ENCODE peak calls at places on chromosomes 6 and 20, in ten cellular contexts. One of them, this sample, is unnamed.
A peak's percentile ranks its signal among the peaks of the same experiment; 100 is the strongest.

GRCh38 chr6:100228437-100229424 is 234.7 kb upstream of the MCHR2 start:
- DNase-seq in IMR-90: peak; percentile 71
- DNase-seq in suprapubic skin: peak; percentile 69
- DNase-seq in uterus: no peak
- DNase-seq in endothelial cell of umbilical vein: peak; percentile 86
- DNase-seq in body of pancreas: peak; percentile 76
- DNase-seq in Peyer's patch: peak; percentile 69
- DNase-seq in prostate gland: peak; percentile 43
- DNase-seq in GM12878: peak; percentile 37
- DNase-seq in stomach: peak; percentile 75
- DNase-seq in this sample: peak; percentile 81

GRCh38 chr20:19773471-19773870 is 15.4 kb downstream of the RIN2 start:
- DNase-seq in GM12878: no peak
- DNase-seq in Peyer's patch: no peak
- DNase-seq in uterus: no peak
- DNase-seq in prostate gland: no peak
- DNase-seq in stomach: no peak
- DNase-seq in suprapubic skin: no peak
- DNase-seq in IMR-90: no peak
- DNase-seq in endothelial cell of umbilical vein: no peak
- DNase-seq in body of pancreas: no peak
- DNase-seq in this sample: no peak

GRCh38 chr20:52219441-52219840 is 27.9 kb upstream of the ZFP64 start:
- DNase-seq in IMR-90: peak; percentile 2
- DNase-seq in uterus: no peak
- DNase-seq in stomach: peak; percentile 31
- DNase-seq in endothelial cell of umbilical vein: no peak
- DNase-seq in suprapubic skin: no peak
- DNase-seq in prostate gland: no peak
- DNase-seq in GM12878: no peak
- DNase-seq in Peyer's patch: no peak
- DNase-seq in body of pancreas: no peak
- DNase-seq in this sample: no peak

GRCh38 chr6:25777856-25778649 is 23.5 kb downstream of the SLC17A4 start:
- DNase-seq in IMR-90: no peak
- DNase-seq in body of pancreas: no peak
- DNase-seq in endothelial cell of umbilical vein: no peak
- DNase-seq in stomach: no peak
- DNase-seq in uterus: no peak
- DNase-seq in GM12878: no peak
- DNase-seq in Peyer's patch: no peak
- DNase-seq in prostate gland: no peak
- DNase-seq in suprapubic skin: no peak
- DNase-seq in this sample: no peak

GRCh38 chr6:152529364-152529763 is 107.8 kb downstream of the SYNE1 start:
- DNase-seq in uterus: no peak
- DNase-seq in suprapubic skin: no peak
- DNase-seq in stomach: no peak
- DNase-seq in GM12878: no peak
- DNase-seq in IMR-90: peak; percentile 66
- DNase-seq in Peyer's patch: no peak
- DNase-seq in body of pancreas: no peak
- DNase-seq in endothelial cell of umbilical vein: no peak
- DNase-seq in prostate gland: no peak
- DNase-seq in this sample: no peak

GRCh38 chr6:130365166-130366010 is 429 bp upstream of the TMEM200A start:
- DNase-seq in IMR-90: peak; percentile 70
- DNase-seq in suprapubic skin: peak; percentile 80
- DNase-seq in stomach: peak; percentile 62
- DNase-seq in endothelial cell of umbilical vein: peak; percentile 38
- DNase-seq in prostate gland: no peak
- DNase-seq in body of pancreas: peak; percentile 68
- DNase-seq in uterus: peak; percentile 80
- DNase-seq in Peyer's patch: peak; percentile 74
- DNase-seq in GM12878: no peak
- DNase-seq in this sample: no peak

GRCh38 chr20:37358366-37359150 is 12.6 kb downstream of the SRC start:
- DNase-seq in endothelial cell of umbilical vein: no peak
- DNase-seq in stomach: peak; percentile 57
- DNase-seq in body of pancreas: no peak
- DNase-seq in uterus: no peak
- DNase-seq in GM12878: no peak
- DNase-seq in Peyer's patch: peak; percentile 53
- DNase-seq in IMR-90: no peak
- DNase-seq in suprapubic skin: no peak
- DNase-seq in prostate gland: peak; percentile 91
- DNase-seq in this sample: no peak

GRCh38 chr6:43009124-43009523 is 4.6 kb downstream of the MEA1 start:
- DNase-seq in GM12878: no peak
- DNase-seq in suprapubic skin: no peak
- DNase-seq in Peyer's patch: no peak
- DNase-seq in stomach: peak; percentile 34
- DNase-seq in endothelial cell of umbilical vein: peak; percentile 49
- DNase-seq in prostate gland: peak; percentile 19
- DNase-seq in uterus: no peak
- DNase-seq in IMR-90: peak; percentile 27
- DNase-seq in body of pancreas: peak; percentile 46
- DNase-seq in this sample: no peak

GRCh38 chr6:134636221-134636830 is 313.6 kb downstream of the ALDH8A1 start:
- DNase-seq in Peyer's patch: no peak
- DNase-seq in GM12878: peak; percentile 30
- DNase-seq in IMR-90: peak; percentile 39
- DNase-seq in body of pancreas: no peak
- DNase-seq in prostate gland: no peak
- DNase-seq in uterus: no peak
- DNase-seq in suprapubic skin: no peak
- DNase-seq in stomach: no peak
- DNase-seq in endothelial cell of umbilical vein: no peak
- DNase-seq in this sample: no peak

GRCh38 chr6:120871416-120872261 is 462.6 kb downstream of the TBC1D32 start:
- DNase-seq in suprapubic skin: no peak
- DNase-seq in endothelial cell of umbilical vein: no peak
- DNase-seq in GM12878: no peak
- DNase-seq in Peyer's patch: peak; percentile 31
- DNase-seq in stomach: no peak
- DNase-seq in uterus: no peak
- DNase-seq in IMR-90: no peak
- DNase-seq in prostate gland: no peak
- DNase-seq in body of pancreas: no peak
- DNase-seq in this sample: no peak

GRCh38 chr20:20012517-20012916 is 4.6 kb upstream of the NAA20 start:
- DNase-seq in IMR-90: no peak
- DNase-seq in GM12878: no peak
- DNase-seq in body of pancreas: no peak
- DNase-seq in Peyer's patch: no peak
- DNase-seq in endothelial cell of umbilical vein: no peak
- DNase-seq in prostate gland: no peak
- DNase-seq in stomach: no peak
- DNase-seq in uterus: no peak
- DNase-seq in suprapubic skin: no peak
- DNase-seq in this sample: no peak

GRCh38 chr20:64069614-64070243 is 6.7 kb downstream of the TCEA2 start:
- DNase-seq in IMR-90: no peak
- DNase-seq in suprapubic skin: no peak
- DNase-seq in uterus: no peak
- DNase-seq in Peyer's patch: no peak
- DNase-seq in stomach: peak; percentile 48
- DNase-seq in prostate gland: no peak
- DNase-seq in endothelial cell of umbilical vein: peak; percentile 29
- DNase-seq in GM12878: no peak
- DNase-seq in body of pancreas: peak; percentile 58
- DNase-seq in this sample: no peak

GRCh38 chr6:10720229-10720959 is 2.5 kb upstream of the TMEM14C start:
- DNase-seq in stomach: peak; percentile 36
- DNase-seq in body of pancreas: peak; percentile 49
- DNase-seq in Peyer's patch: peak; percentile 76
- DNase-seq in GM12878: no peak
- DNase-seq in prostate gland: no peak
- DNase-seq in uterus: peak; percentile 18
- DNase-seq in IMR-90: peak; percentile 17
- DNase-seq in suprapubic skin: no peak
- DNase-seq in endothelial cell of umbilical vein: peak; percentile 54
- DNase-seq in this sample: peak; percentile 77

GRCh38 chr6:288861-289260 is 3.4 kb upstream of the DUSP22 start:
- DNase-seq in GM12878: no peak
- DNase-seq in prostate gland: no peak
- DNase-seq in uterus: no peak
- DNase-seq in endothelial cell of umbilical vein: no peak
- DNase-seq in body of pancreas: no peak
- DNase-seq in Peyer's patch: no peak
- DNase-seq in suprapubic skin: no peak
- DNase-seq in stomach: no peak
- DNase-seq in IMR-90: no peak
- DNase-seq in this sample: no peak

GRCh38 chr6:73290435-73290834 is 27.4 kb upstream of the KHDC1 start:
- DNase-seq in IMR-90: peak; percentile 58
- DNase-seq in prostate gland: no peak
- DNase-seq in suprapubic skin: no peak
- DNase-seq in GM12878: no peak
- DNase-seq in endothelial cell of umbilical vein: peak; percentile 61
- DNase-seq in uterus: no peak
- DNase-seq in Peyer's patch: no peak
- DNase-seq in stomach: no peak
- DNase-seq in body of pancreas: no peak
- DNase-seq in this sample: no peak

GRCh38 chr6:127923135-127923534 is 22.3 kb upstream of the THEMIS start:
- DNase-seq in uterus: no peak
- DNase-seq in Peyer's patch: no peak
- DNase-seq in GM12878: no peak
- DNase-seq in IMR-90: no peak
- DNase-seq in stomach: no peak
- DNase-seq in endothelial cell of umbilical vein: no peak
- DNase-seq in prostate gland: no peak
- DNase-seq in suprapubic skin: no peak
- DNase-seq in body of pancreas: no peak
- DNase-seq in this sample: no peak
- H3K4me1 ChIP-seq in uterus: no peaks in the 10 kb centered on the region
- H3K4me1 ChIP-seq in Peyer's patch: no peaks in the 10 kb centered on the region
- H3K4me1 ChIP-seq in GM12878: no peaks in the 10 kb centered on the region
- H3K4me1 ChIP-seq in IMR-90: no peaks in the 10 kb centered on the region
- H3K4me1 ChIP-seq in stomach: no peaks in the 10 kb centered on the region
- H3K4me1 ChIP-seq in endothelial cell of umbilical vein: no peaks in the 10 kb centered on the region
- H3K4me1 ChIP-seq in prostate gland: no peaks in the 10 kb centered on the region
- H3K4me1 ChIP-seq in suprapubic skin: no peaks in the 10 kb centered on the region
- H3K4me1 ChIP-seq in body of pancreas: no peaks in the 10 kb centered on the region
- H3K4me1 ChIP-seq in this sample: no peaks in the 10 kb centered on the region

GRCh38 chr6:14210663-14211595 is 93.4 kb downstream of the CD83 start:
- DNase-seq in GM12878: peak; percentile 48
- DNase-seq in endothelial cell of umbilical vein: peak; percentile 88
- DNase-seq in stomach: peak; percentile 96
- DNase-seq in IMR-90: peak; percentile 90
- DNase-seq in suprapubic skin: peak; percentile 95
- DNase-seq in Peyer's patch: peak; percentile 97
- DNase-seq in prostate gland: peak; percentile 93
- DNase-seq in uterus: peak; percentile 87
- DNase-seq in body of pancreas: peak; percentile 96
- DNase-seq in this sample: peak; percentile 96
- TF ChIP-seq POLR2A in GM12878: peak; percentile 78
- TF ChIP-seq POLR2A in endothelial cell of umbilical vein: no peak
- TF ChIP-seq POLR2A in stomach: no peak
- TF ChIP-seq POLR2A in IMR-90: peak; percentile 75
- TF ChIP-seq POLR2A in suprapubic skin: no peak
- TF ChIP-seq POLR2A in Peyer's patch: peak; percentile 58
- TF ChIP-seq POLR2A in prostate gland: peak; percentile 21
- TF ChIP-seq POLR2A in uterus: no peak
- TF ChIP-seq POLR2A in body of pancreas: no peak
- TF ChIP-seq POLR2A in this sample: peak; percentile 42

DNA sequence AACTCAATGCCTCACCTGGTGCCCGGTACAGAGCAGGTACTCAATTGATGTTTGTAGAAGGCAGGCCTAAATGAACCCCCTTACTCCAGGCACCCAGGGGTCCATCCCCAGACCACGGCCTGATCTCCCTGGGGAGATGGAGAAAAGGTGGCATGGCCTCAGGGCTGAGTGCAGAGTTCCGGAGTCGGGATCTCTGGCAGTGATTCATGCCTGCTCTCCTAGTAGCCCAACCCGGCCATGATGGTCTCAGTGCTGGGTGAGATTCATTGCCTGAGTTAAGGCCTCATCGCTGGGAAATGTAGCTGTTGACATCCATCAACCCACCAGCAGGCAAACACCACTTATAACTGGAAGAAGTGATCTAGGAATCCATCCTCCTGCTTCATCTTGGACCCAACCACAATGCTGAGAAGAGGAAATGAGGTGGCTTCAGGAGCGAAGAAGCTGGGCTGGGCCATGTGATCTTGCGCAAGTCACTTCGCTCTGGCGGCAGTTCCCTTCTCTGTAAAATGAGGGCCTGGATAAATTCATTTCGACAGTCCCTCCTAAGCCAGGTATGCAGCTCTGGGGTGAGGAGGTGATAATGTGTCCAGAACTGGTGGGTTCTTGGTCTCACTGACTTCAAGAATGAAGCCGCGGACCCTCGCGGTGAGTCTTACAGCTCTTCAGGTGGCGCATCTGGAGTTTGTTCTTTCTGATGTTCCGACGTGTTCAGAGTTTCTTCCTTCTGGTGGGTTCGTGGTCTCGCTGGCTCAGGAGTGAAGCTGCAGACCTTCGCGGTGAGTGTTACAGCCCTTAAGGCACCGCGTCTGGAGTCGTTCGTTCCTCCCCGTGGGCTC is 24.7 kb downstream of the ETV7 start:
- DNase-seq in uterus: no peak
- DNase-seq in prostate gland: no peak
- DNase-seq in suprapubic skin: no peak
- DNase-seq in body of pancreas: no peak
- DNase-seq in stomach: no peak
- DNase-seq in GM12878: no peak
- DNase-seq in Peyer's patch: no peak
- DNase-seq in endothelial cell of umbilical vein: no peak
- DNase-seq in IMR-90: no peak
- DNase-seq in this sample: no peak
- H3K4me1 ChIP-seq in uterus: no peaks in the 10 kb centered on the region
- H3K4me1 ChIP-seq in prostate gland: no peaks in the 10 kb centered on the region
- H3K4me1 ChIP-seq in suprapubic skin: peaks cover 12% of the 10 kb centered on the region
- H3K4me1 ChIP-seq in body of pancreas: peaks cover 36% of the 10 kb centered on the region
- H3K4me1 ChIP-seq in stomach: peaks cover 13% of the 10 kb centered on the region
- H3K4me1 ChIP-seq in GM12878: peaks cover 50% of the 10 kb centered on the region
- H3K4me1 ChIP-seq in Peyer's patch: no peaks in the 10 kb centered on the region
- H3K4me1 ChIP-seq in endothelial cell of umbilical vein: peaks cover 17% of the 10 kb centered on the region
- H3K4me1 ChIP-seq in IMR-90: peaks cover 7% of the 10 kb centered on the region
- H3K4me1 ChIP-seq in this sample: no peaks in the 10 kb centered on the region

DNA sequence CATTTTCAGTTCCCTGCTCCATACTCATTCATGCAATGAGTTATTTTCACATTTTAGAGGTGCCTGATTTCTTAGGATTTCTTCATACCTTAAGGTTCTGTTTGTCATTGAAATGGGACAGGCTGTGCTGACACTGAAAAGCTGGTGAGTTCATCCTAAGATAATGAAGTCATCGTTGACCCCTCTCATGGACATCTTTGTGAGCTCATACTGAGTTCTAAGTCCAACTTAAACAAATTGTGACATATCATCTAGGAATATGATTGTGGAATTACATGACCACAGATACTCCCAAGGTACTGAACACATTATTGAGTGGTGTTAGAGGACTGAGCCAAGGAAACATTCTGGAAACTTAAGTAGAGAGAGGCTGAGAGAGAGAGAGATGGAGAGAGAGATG is 224.8 kb upstream of the JAG1 start:
- DNase-seq in GM12878: no peak
- DNase-seq in stomach: no peak
- DNase-seq in uterus: no peak
- DNase-seq in suprapubic skin: no peak
- DNase-seq in IMR-90: peak; percentile 83
- DNase-seq in body of pancreas: no peak
- DNase-seq in Peyer's patch: no peak
- DNase-seq in prostate gland: no peak
- DNase-seq in endothelial cell of umbilical vein: no peak
- DNase-seq in this sample: no peak
- TF ChIP-seq POLR2A in GM12878: no peak
- TF ChIP-seq POLR2A in stomach: no peak
- TF ChIP-seq POLR2A in uterus: no peak
- TF ChIP-seq POLR2A in suprapubic skin: no peak
- TF ChIP-seq POLR2A in IMR-90: no peak
- TF ChIP-seq POLR2A in body of pancreas: no peak
- TF ChIP-seq POLR2A in Peyer's patch: no peak
- TF ChIP-seq POLR2A in prostate gland: no peak
- TF ChIP-seq POLR2A in endothelial cell of umbilical vein: no peak
- TF ChIP-seq POLR2A in this sample: no peak